ENCODE peak calls at places on chromosomes 2 and 18, in four cellular contexts. One of them, this sample, is unnamed.
A peak's percentile ranks its signal among the peaks of the same experiment; 100 is the strongest.

GRCh38 chr2:21047161-21048009 is 3.5 kb upstream of the APOB start:
- DNase-seq in WERI-Rb-1: no peak
- DNase-seq in Peyer's patch: no peak
- DNase-seq in PC-9: no peak
- DNase-seq in this sample: peak; percentile 46

GRCh38 chr2:39696838-39697237 is 31.1 kb downstream of the TMEM178A start:
- DNase-seq in Peyer's patch: no peak
- DNase-seq in WERI-Rb-1: no peak
- DNase-seq in PC-9: no peak
- DNase-seq in this sample: no peak

GRCh38 chr2:20371656-20372055 is 21.0 kb upstream of the PUM2 start:
- DNase-seq in Peyer's patch: no peak
- DNase-seq in WERI-Rb-1: no peak
- DNase-seq in PC-9: no peak
- DNase-seq in this sample: no peak

GRCh38 chr2:240395448-240395847 is 40.0 kb upstream of the GPC1 start:
- DNase-seq in PC-9: no peak
- DNase-seq in WERI-Rb-1: no peak
- DNase-seq in Peyer's patch: no peak
- DNase-seq in this sample: peak; percentile 54

GRCh38 chr2:66574701-66575624 is 140.0 kb downstream of the MEIS1 start:
- DNase-seq in WERI-Rb-1: peak; percentile 82
- DNase-seq in PC-9: peak; percentile 41
- DNase-seq in Peyer's patch: no peak
- DNase-seq in this sample: peak; percentile 77

GRCh38 chr2:72765997-72766609 is 59.7 kb downstream of the EXOC6B start:
- DNase-seq in WERI-Rb-1: no peak
- DNase-seq in PC-9: peak; percentile 35
- DNase-seq in Peyer's patch: no peak
- DNase-seq in this sample: no peak

GRCh38 chr2:27227501-27227900 is 10.3 kb downstream of the CAD start:
- DNase-seq in WERI-Rb-1: no peak
- DNase-seq in Peyer's patch: no peak
- DNase-seq in PC-9: no peak
- DNase-seq in this sample: no peak

GRCh38 chr18:33710269-33710668 is 132.2 kb downstream of the ASXL3 start:
- DNase-seq in PC-9: no peak
- DNase-seq in Peyer's patch: no peak
- DNase-seq in WERI-Rb-1: no peak
- DNase-seq in this sample: no peak

GRCh38 chr2:46601328-46601963 is 122.1 kb downstream of the TMEM247 start:
- DNase-seq in PC-9: no peak
- DNase-seq in WERI-Rb-1: no peak
- DNase-seq in Peyer's patch: no peak
- DNase-seq in this sample: no peak

GRCh38 chr18:23837591-23837990 is 148.3 kb downstream of the LAMA3 start:
- DNase-seq in Peyer's patch: no peak
- DNase-seq in WERI-Rb-1: no peak
- DNase-seq in PC-9: no peak
- DNase-seq in this sample: no peak

GRCh38 chr2:50597206-50597605 is 434.7 kb downstream of the NRXN1 start:
- DNase-seq in Peyer's patch: no peak
- DNase-seq in PC-9: no peak
- DNase-seq in WERI-Rb-1: no peak
- DNase-seq in this sample: no peak

GRCh38 chr18:57480724-57481123 is 45.5 kb downstream of the ONECUT2 start:
- DNase-seq in WERI-Rb-1: no peak
- DNase-seq in PC-9: no peak
- DNase-seq in Peyer's patch: no peak
- DNase-seq in this sample: no peak

GRCh38 chr2:202408546-202409140 is 32.5 kb downstream of the BMPR2 start:
- DNase-seq in Peyer's patch: no peak
- DNase-seq in WERI-Rb-1: no peak
- DNase-seq in PC-9: no peak
- DNase-seq in this sample: no peak

GRCh38 chr2:23843051-23843976 is 83.6 kb downstream of the ATAD2B start:
- DNase-seq in WERI-Rb-1: no peak
- DNase-seq in Peyer's patch: no peak
- DNase-seq in PC-9: no peak
- DNase-seq in this sample: no peak

GRCh38 chr2:70995227-70995729 is 605 bp upstream of the TEX261 start:
- DNase-seq in WERI-Rb-1: peak; percentile 76
- DNase-seq in PC-9: peak; percentile 34
- DNase-seq in Peyer's patch: peak; percentile 73
- DNase-seq in this sample: peak; percentile 69
- H3K27ac ChIP-seq in WERI-Rb-1: peak overlapping the region; percentile 55
- H3K27ac ChIP-seq in PC-9: no peak overlapping the region
- H3K27ac ChIP-seq in Peyer's patch: peak overlapping the region; percentile 84
- H3K27ac ChIP-seq in this sample: peak overlapping the region; percentile 93

DNA sequence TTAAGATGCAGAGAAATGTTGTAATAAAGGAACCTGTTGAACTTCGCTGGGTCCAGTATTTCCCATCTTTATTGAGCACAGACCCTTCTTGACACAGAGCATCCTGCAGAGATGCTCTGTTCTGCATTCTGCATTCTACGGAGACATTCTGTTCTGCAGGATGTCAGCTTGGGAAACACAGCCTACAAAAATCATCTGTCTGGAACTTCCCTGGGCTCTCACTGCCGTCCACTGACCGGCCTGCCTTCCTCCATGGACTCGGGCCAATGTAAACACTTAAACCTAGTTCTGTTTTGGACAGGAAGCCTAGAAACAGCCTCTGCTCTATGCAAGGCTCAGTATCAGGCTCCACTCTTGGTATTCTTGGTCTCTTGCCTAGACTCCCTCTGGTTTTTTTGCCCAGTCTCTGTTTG is 90.0 kb upstream of the PPP1CB start:
- DNase-seq in Peyer's patch: no peak
- DNase-seq in PC-9: peak; percentile 58
- DNase-seq in WERI-Rb-1: no peak
- DNase-seq in this sample: peak; percentile 87
- TF ChIP-seq CTCF in Peyer's patch: no peak
- TF ChIP-seq CTCF in PC-9: no peak
- TF ChIP-seq CTCF in WERI-Rb-1: no peak
- TF ChIP-seq CTCF in this sample: no peak

GRCh38 chr2:197890160-197890559 is 85.8 kb downstream of the PLCL1 start:
- DNase-seq in Peyer's patch: no peak
- DNase-seq in PC-9: no peak
- DNase-seq in WERI-Rb-1: no peak
- DNase-seq in this sample: no peak

GRCh38 chr2:197891897-197892442 is 87.6 kb downstream of the PLCL1 start:
- DNase-seq in WERI-Rb-1: no peak
- DNase-seq in Peyer's patch: no peak
- DNase-seq in PC-9: no peak
- DNase-seq in this sample: no peak

GRCh38 chr2:197897944-197898678 is 93.7 kb downstream of the PLCL1 start:
- DNase-seq in PC-9: no peak
- DNase-seq in Peyer's patch: no peak
- DNase-seq in WERI-Rb-1: no peak
- DNase-seq in this sample: no peak

GRCh38 chr2:197894751-197895274 is 90.4 kb downstream of the PLCL1 start:
- DNase-seq in Peyer's patch: no peak
- DNase-seq in WERI-Rb-1: no peak
- DNase-seq in PC-9: no peak
- DNase-seq in this sample: no peak

GRCh38 chr2:197893403-197894177 is 89.2 kb downstream of the PLCL1 start:
- DNase-seq in WERI-Rb-1: no peak
- DNase-seq in Peyer's patch: no peak
- DNase-seq in PC-9: no peak
- DNase-seq in this sample: no peak
- H3K27ac ChIP-seq in WERI-Rb-1: no peak overlapping the region
- H3K27ac ChIP-seq in Peyer's patch: no peak overlapping the region
- H3K27ac ChIP-seq in PC-9: no peak overlapping the region
- H3K27ac ChIP-seq in this sample: no peak overlapping the region

GRCh38 chr18:29912351-29912750 is 1130.2 kb downstream of the DSC3 start:
- DNase-seq in PC-9: no peak
- DNase-seq in WERI-Rb-1: peak; percentile 23
- DNase-seq in Peyer's patch: no peak
- DNase-seq in this sample: no peak
- TF ChIP-seq CTCF in PC-9: no peak
- TF ChIP-seq CTCF in WERI-Rb-1: no peak
- TF ChIP-seq CTCF in Peyer's patch: no peak
- TF ChIP-seq CTCF in this sample: no peak

DNA sequence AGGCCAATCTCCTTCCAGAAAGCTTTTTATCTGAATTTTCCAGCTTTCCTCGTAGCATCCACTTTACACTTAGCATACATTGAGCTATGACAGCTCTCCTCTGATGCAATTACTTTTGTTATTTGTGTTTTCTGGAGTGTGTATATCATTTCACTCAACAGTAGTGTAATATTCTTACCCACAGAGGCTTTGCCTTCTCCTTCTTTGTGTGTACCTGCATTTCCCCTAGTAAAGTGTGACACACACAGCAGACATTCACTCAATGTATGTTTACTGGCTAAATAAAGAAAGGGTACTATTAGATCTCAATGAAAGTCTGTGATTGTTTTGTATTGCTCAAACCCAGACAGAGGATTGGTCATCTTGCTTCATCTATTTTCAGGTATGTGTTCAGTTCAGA is 193.7 kb upstream of the MEX3C start:
- DNase-seq in PC-9: no peak
- DNase-seq in Peyer's patch: no peak
- DNase-seq in WERI-Rb-1: no peak
- DNase-seq in this sample: no peak
- H3K27ac ChIP-seq in PC-9: no peak overlapping the region
- H3K27ac ChIP-seq in Peyer's patch: no peak overlapping the region
- H3K27ac ChIP-seq in WERI-Rb-1: no peak overlapping the region
- H3K27ac ChIP-seq in this sample: no peak overlapping the region

GRCh38 chr2:43106767-43107527 is 119.5 kb downstream of the ZFP36L2 start:
- DNase-seq in WERI-Rb-1: no peak
- DNase-seq in Peyer's patch: peak; percentile 57
- DNase-seq in PC-9: peak; percentile 51
- DNase-seq in this sample: no peak

GRCh38 chr2:43104106-43104505 is 122.3 kb downstream of the ZFP36L2 start:
- DNase-seq in PC-9: no peak
- DNase-seq in WERI-Rb-1: no peak
- DNase-seq in Peyer's patch: no peak
- DNase-seq in this sample: no peak

GRCh38 chr2:43107679-43108078 is 118.7 kb downstream of the ZFP36L2 start:
- DNase-seq in WERI-Rb-1: no peak
- DNase-seq in PC-9: no peak
- DNase-seq in Peyer's patch: peak; percentile 56
- DNase-seq in this sample: no peak

GRCh38 chr2:43104763-43105162 is 121.6 kb downstream of the ZFP36L2 start:
- DNase-seq in WERI-Rb-1: no peak
- DNase-seq in Peyer's patch: no peak
- DNase-seq in PC-9: no peak
- DNase-seq in this sample: no peak

GRCh38 chr2:43105586-43106562 is 120.5 kb downstream of the ZFP36L2 start:
- DNase-seq in WERI-Rb-1: peak; percentile 38
- DNase-seq in Peyer's patch: peak; percentile 77
- DNase-seq in PC-9: no peak
- DNase-seq in this sample: no peak
- TF ChIP-seq CTCF in WERI-Rb-1: peak; percentile 24
- TF ChIP-seq CTCF in Peyer's patch: peak; percentile 41
- TF ChIP-seq CTCF in PC-9: peak; percentile 49
- TF ChIP-seq CTCF in this sample: no peak

DNA sequence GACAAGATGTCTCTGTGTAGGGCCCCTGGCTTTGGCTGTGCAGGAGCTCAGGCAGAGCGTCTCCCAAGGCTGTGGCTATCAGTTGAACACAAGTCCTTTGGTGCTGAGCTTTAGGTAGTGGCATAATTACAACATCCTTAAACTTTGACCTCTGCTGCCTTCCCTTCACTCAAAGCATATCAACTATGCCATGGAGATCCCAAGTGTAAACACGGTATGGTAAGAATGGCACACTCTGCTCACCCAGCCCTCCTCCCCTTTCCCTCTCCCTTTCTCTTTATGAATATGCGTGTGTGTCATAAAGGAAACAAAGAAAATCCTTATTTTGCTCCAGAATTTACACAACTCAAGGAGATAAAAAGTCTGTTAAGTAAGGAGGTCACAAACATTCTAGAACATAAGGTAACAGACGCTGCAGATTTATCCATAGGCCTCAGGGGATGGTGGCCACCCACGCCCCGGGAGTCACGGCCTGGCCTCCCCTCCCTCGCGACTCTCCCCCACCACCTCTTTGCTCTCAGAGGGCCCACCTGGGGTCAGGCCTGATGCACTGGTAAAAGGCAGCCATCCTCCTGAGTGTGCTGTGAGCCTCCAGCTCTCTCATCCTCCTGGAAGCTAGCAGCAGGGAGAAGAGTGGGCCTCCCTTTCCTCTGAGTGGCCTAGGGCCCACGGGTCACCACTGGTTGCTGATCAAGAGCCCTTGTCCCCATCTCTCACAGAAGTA is 67.3 kb downstream of the CRACDL start:
- DNase-seq in Peyer's patch: no peak
- DNase-seq in PC-9: peak; percentile 36
- DNase-seq in WERI-Rb-1: no peak
- DNase-seq in this sample: no peak
- H3K27ac ChIP-seq in Peyer's patch: no peak overlapping the region
- H3K27ac ChIP-seq in PC-9: peak overlapping the region; percentile 95
- H3K27ac ChIP-seq in WERI-Rb-1: no peak overlapping the region
- H3K27ac ChIP-seq in this sample: no peak overlapping the region